ENCODE peak calls at places on chromosomes 5 and 9, in ten cellular contexts. X, N, L, P, M, I, C, R, G and F are unnamed samples.

GRCh38 chr5:60763061-60763460 is 63.1 kb upstream of the DEPDC1B start:
- DNase-seq in X (no peak), N (no peak), L (no peak), P (no peak), M (no peak), I (no peak), C (no peak), R (no peak), G (no peak), F (no peak)

GRCh38 chr5:124825250-124825982 is 79.0 kb upstream of the ZNF608 start:
- DNase-seq in X (no peak), N (no peak), L (no peak), P (no peak), M (no peak), I (no peak), C (no peak), R (no peak), G (no peak), F (no peak)

GRCh38 chr5:115393239-115393638 is 96.8 kb upstream of the CCDC112 start:
- DNase-seq in X (no peak), N (no peak), L (peak; percentile 38), P (no peak), M (no peak), I (no peak), C (no peak), R (no peak), G (no peak), F (no peak)

GRCh38 chr5:22852807-22853670 is at the start of gene CDH12:
- DNase-seq in X (no peak), N (peak; percentile 61), L (peak; percentile 45), P (peak; percentile 6), M (peak; percentile 13), I (peak; percentile 16), C (no peak), R (no peak), G (peak; percentile 79), F (no peak)

GRCh38 chr9:38662763-38663593 is 42.6 kb upstream of the ANKRD18A start:
- DNase-seq in X (no peak), N (no peak), L (no peak), P (no peak), M (peak; percentile 38), I (no peak), C (no peak), R (no peak), G (peak; percentile 28), F (peak; percentile 34)

GRCh38 chr5:160181965-160182622 is 47.2 kb upstream of the FABP6 start:
- DNase-seq in X (no peak), N (no peak), L (peak; percentile 83), P (no peak), M (no peak), I (no peak), C (no peak), R (no peak), G (peak; percentile 75), F (no peak)

GRCh38 chr9:116154976-116155699 is 1.5 kb downstream of the PAPPA start:
- DNase-seq in X (no peak), N (no peak), L (peak; percentile 40), P (no peak), M (peak; percentile 86), I (no peak), C (no peak), R (no peak), G (no peak), F (no peak)

GRCh38 chr9:126417007-126417406 is 90.4 kb downstream of the MVB12B start:
- DNase-seq in X (no peak), N (no peak), L (peak; percentile 80), P (no peak), M (no peak), I (no peak), C (no peak), R (no peak), G (no peak), F (no peak)